ENCODE peak calls at places on chromosomes 6 and 20, in ten cellular contexts. One of them, this sample, is unnamed.

GRCh38 chr20:20228351-20228750 is 139.6 kb upstream of the INSM1 start:
- DNase-seq in SJSA1: no peak
- DNase-seq in CD8-positive, alpha-beta T cell: no peak
- DNase-seq in PC-9: no peak
- DNase-seq in heart right ventricle: no peak
- DNase-seq in effector memory CD4-positive, alpha-beta T cell: no peak
- DNase-seq in thoracic aorta: no peak
- DNase-seq in endothelial cell of umbilical vein: no peak
- DNase-seq in A549: no peak
- DNase-seq in prostate gland: no peak
- DNase-seq in this sample: no peak

GRCh38 chr6:125944896-125945295 is 11.7 kb upstream of the HINT3 start:
- DNase-seq in SJSA1: no peak
- DNase-seq in endothelial cell of umbilical vein: no peak
- DNase-seq in thoracic aorta: no peak
- DNase-seq in effector memory CD4-positive, alpha-beta T cell: no peak
- DNase-seq in CD8-positive, alpha-beta T cell: no peak
- DNase-seq in prostate gland: no peak
- DNase-seq in A549: no peak
- DNase-seq in heart right ventricle: no peak
- DNase-seq in PC-9: no peak
- DNase-seq in this sample: no peak

GRCh38 chr6:134381926-134382325 is 64.0 kb upstream of the SGK1 start:
- DNase-seq in thoracic aorta: no peak
- DNase-seq in heart right ventricle: no peak
- DNase-seq in PC-9: peak; percentile 31
- DNase-seq in CD8-positive, alpha-beta T cell: no peak
- DNase-seq in prostate gland: no peak
- DNase-seq in SJSA1: no peak
- DNase-seq in A549: no peak
- DNase-seq in endothelial cell of umbilical vein: peak; percentile 88
- DNase-seq in effector memory CD4-positive, alpha-beta T cell: no peak
- DNase-seq in this sample: no peak

GRCh38 chr20:38883081-38883980 is 42.9 kb upstream of the FAM83D start:
- DNase-seq in effector memory CD4-positive, alpha-beta T cell: no peak
- DNase-seq in prostate gland: no peak
- DNase-seq in endothelial cell of umbilical vein: no peak
- DNase-seq in SJSA1: no peak
- DNase-seq in CD8-positive, alpha-beta T cell: peak; percentile 38
- DNase-seq in thoracic aorta: no peak
- DNase-seq in PC-9: peak; percentile 30
- DNase-seq in heart right ventricle: peak; percentile 28
- DNase-seq in A549: no peak
- DNase-seq in this sample: peak; percentile 85

GRCh38 chr6:124512431-124512830 is 449.8 kb upstream of the RNF217 start:
- DNase-seq in endothelial cell of umbilical vein: no peak
- DNase-seq in A549: no peak
- DNase-seq in thoracic aorta: no peak
- DNase-seq in SJSA1: no peak
- DNase-seq in prostate gland: no peak
- DNase-seq in heart right ventricle: no peak
- DNase-seq in PC-9: no peak
- DNase-seq in effector memory CD4-positive, alpha-beta T cell: no peak
- DNase-seq in CD8-positive, alpha-beta T cell: no peak
- DNase-seq in this sample: no peak

GRCh38 chr20:37990571-37991151 is 42.6 kb downstream of the TTI1 start:
- DNase-seq in prostate gland: peak; percentile 56
- DNase-seq in PC-9: peak; percentile 80
- DNase-seq in endothelial cell of umbilical vein: peak; percentile 59
- DNase-seq in effector memory CD4-positive, alpha-beta T cell: peak; percentile 9
- DNase-seq in heart right ventricle: peak; percentile 64
- DNase-seq in A549: peak; percentile 52
- DNase-seq in SJSA1: peak; percentile 62
- DNase-seq in CD8-positive, alpha-beta T cell: peak; percentile 57
- DNase-seq in thoracic aorta: no peak
- DNase-seq in this sample: no peak

GRCh38 chr6:148203281-148203925 is 139.2 kb upstream of the SASH1 start:
- DNase-seq in thoracic aorta: no peak
- DNase-seq in CD8-positive, alpha-beta T cell: no peak
- DNase-seq in A549: no peak
- DNase-seq in heart right ventricle: no peak
- DNase-seq in prostate gland: no peak
- DNase-seq in SJSA1: no peak
- DNase-seq in endothelial cell of umbilical vein: no peak
- DNase-seq in effector memory CD4-positive, alpha-beta T cell: no peak
- DNase-seq in PC-9: no peak
- DNase-seq in this sample: peak; percentile 49

GRCh38 chr6:3796396-3796795 is 44.9 kb upstream of the PXDC1 start:
- DNase-seq in SJSA1: no peak
- DNase-seq in endothelial cell of umbilical vein: peak; percentile 98
- DNase-seq in prostate gland: no peak
- DNase-seq in A549: no peak
- DNase-seq in thoracic aorta: no peak
- DNase-seq in effector memory CD4-positive, alpha-beta T cell: no peak
- DNase-seq in PC-9: no peak
- DNase-seq in heart right ventricle: no peak
- DNase-seq in CD8-positive, alpha-beta T cell: no peak
- DNase-seq in this sample: no peak

GRCh38 chr6:107423474-107423873 is 35.9 kb downstream of the PDSS2 start:
- DNase-seq in CD8-positive, alpha-beta T cell: no peak
- DNase-seq in A549: no peak
- DNase-seq in prostate gland: no peak
- DNase-seq in endothelial cell of umbilical vein: no peak
- DNase-seq in heart right ventricle: no peak
- DNase-seq in effector memory CD4-positive, alpha-beta T cell: no peak
- DNase-seq in PC-9: no peak
- DNase-seq in thoracic aorta: no peak
- DNase-seq in SJSA1: no peak
- DNase-seq in this sample: no peak

GRCh38 chr6:107421696-107422256 is 37.6 kb downstream of the PDSS2 start:
- DNase-seq in prostate gland: no peak
- DNase-seq in heart right ventricle: no peak
- DNase-seq in A549: no peak
- DNase-seq in effector memory CD4-positive, alpha-beta T cell: no peak
- DNase-seq in thoracic aorta: no peak
- DNase-seq in CD8-positive, alpha-beta T cell: no peak
- DNase-seq in SJSA1: no peak
- DNase-seq in PC-9: no peak
- DNase-seq in endothelial cell of umbilical vein: no peak
- DNase-seq in this sample: no peak

GRCh38 chr6:107418118-107418517 is 41.2 kb downstream of the PDSS2 start:
- DNase-seq in effector memory CD4-positive, alpha-beta T cell: no peak
- DNase-seq in CD8-positive, alpha-beta T cell: no peak
- DNase-seq in PC-9: no peak
- DNase-seq in endothelial cell of umbilical vein: no peak
- DNase-seq in prostate gland: no peak
- DNase-seq in heart right ventricle: no peak
- DNase-seq in SJSA1: no peak
- DNase-seq in thoracic aorta: no peak
- DNase-seq in A549: peak; percentile 15
- DNase-seq in this sample: no peak

GRCh38 chr6:107416179-107416578 is 43.2 kb downstream of the PDSS2 start:
- DNase-seq in endothelial cell of umbilical vein: no peak
- DNase-seq in A549: no peak
- DNase-seq in prostate gland: no peak
- DNase-seq in CD8-positive, alpha-beta T cell: no peak
- DNase-seq in heart right ventricle: no peak
- DNase-seq in PC-9: no peak
- DNase-seq in SJSA1: no peak
- DNase-seq in effector memory CD4-positive, alpha-beta T cell: no peak
- DNase-seq in thoracic aorta: no peak
- DNase-seq in this sample: no peak

DNA sequence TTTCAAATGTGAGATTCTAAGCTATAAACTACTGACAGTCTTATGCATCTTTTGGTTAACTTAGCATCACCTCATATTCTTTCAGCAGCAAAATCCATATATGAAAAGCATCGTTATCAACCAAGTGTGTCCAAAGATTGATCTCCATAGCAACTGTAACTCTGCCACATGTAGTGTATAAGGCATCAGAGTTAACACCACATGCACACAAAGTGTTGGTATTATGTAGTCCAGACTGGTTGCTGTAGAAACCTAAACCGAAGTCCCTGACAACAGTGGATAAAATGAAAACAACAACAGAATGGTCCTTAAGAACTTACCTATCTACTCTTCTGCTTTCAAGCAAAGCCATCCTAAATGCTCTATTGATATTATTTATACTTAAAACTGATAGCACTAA is 39.6 kb downstream of the PDSS2 start:
- DNase-seq in effector memory CD4-positive, alpha-beta T cell: no peak
- DNase-seq in A549: peak; percentile 5
- DNase-seq in PC-9: no peak
- DNase-seq in CD8-positive, alpha-beta T cell: no peak
- DNase-seq in heart right ventricle: no peak
- DNase-seq in thoracic aorta: no peak
- DNase-seq in prostate gland: no peak
- DNase-seq in SJSA1: no peak
- DNase-seq in endothelial cell of umbilical vein: no peak
- DNase-seq in this sample: no peak
- H3K27ac ChIP-seq in effector memory CD4-positive, alpha-beta T cell: no peak overlapping the region
- H3K27ac ChIP-seq in A549: no peak overlapping the region
- H3K27ac ChIP-seq in PC-9: no peak overlapping the region
- H3K27ac ChIP-seq in CD8-positive, alpha-beta T cell: no peak overlapping the region
- H3K27ac ChIP-seq in heart right ventricle: no peak overlapping the region
- H3K27ac ChIP-seq in thoracic aorta: no peak overlapping the region
- H3K27ac ChIP-seq in prostate gland: no peak overlapping the region
- H3K27ac ChIP-seq in SJSA1: no peak overlapping the region
- H3K27ac ChIP-seq in endothelial cell of umbilical vein: no peak overlapping the region
- H3K27ac ChIP-seq in this sample: no peak overlapping the region

DNA sequence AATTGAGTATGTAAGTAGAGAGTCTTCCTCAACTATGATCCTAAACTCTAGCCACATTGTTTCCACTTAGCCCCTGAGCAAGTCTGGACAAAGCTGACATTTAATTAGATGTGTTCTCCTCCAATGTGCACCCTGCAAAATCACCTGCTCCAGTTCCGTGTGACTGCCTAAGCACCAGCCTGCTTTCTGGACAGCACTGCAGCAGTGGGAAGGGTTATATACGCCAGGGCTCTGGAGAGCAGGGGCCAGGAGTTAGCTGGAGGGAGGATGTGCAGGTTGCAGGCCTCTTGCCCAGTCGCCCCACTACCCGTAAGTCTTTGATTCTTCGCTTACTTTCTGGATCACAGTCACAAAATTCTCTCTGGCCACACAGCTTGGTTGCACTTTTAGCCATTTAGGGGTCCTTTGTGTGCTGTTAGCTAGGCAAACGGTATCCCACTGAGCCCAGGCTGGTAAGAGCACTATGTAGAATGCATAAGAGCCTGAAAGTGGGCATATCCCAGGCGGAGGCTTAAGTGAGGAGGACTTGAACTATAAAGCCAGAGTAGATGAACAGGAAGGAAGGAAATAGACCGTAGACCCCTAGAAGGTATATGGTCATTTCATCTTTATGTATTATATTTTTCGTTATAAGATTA is 10.7 kb upstream of the PLEKHG1 start:
- DNase-seq in PC-9: no peak
- DNase-seq in prostate gland: no peak
- DNase-seq in endothelial cell of umbilical vein: no peak
- DNase-seq in heart right ventricle: no peak
- DNase-seq in SJSA1: no peak
- DNase-seq in A549: no peak
- DNase-seq in effector memory CD4-positive, alpha-beta T cell: no peak
- DNase-seq in CD8-positive, alpha-beta T cell: no peak
- DNase-seq in thoracic aorta: no peak
- DNase-seq in this sample: no peak
- H3K4me3 ChIP-seq in PC-9: no peak overlapping the region
- H3K4me3 ChIP-seq in prostate gland: no peak overlapping the region
- H3K4me3 ChIP-seq in endothelial cell of umbilical vein: no peak overlapping the region
- H3K4me3 ChIP-seq in heart right ventricle: no peak overlapping the region
- H3K4me3 ChIP-seq in SJSA1: no peak overlapping the region
- H3K4me3 ChIP-seq in A549: no peak overlapping the region
- H3K4me3 ChIP-seq in effector memory CD4-positive, alpha-beta T cell: no peak overlapping the region
- H3K4me3 ChIP-seq in CD8-positive, alpha-beta T cell: no peak overlapping the region
- H3K4me3 ChIP-seq in thoracic aorta: no peak overlapping the region
- H3K4me3 ChIP-seq in this sample: no peak overlapping the region

GRCh38 chr6:14320342-14320741 is 202.8 kb downstream of the CD83 start:
- DNase-seq in A549: no peak
- DNase-seq in SJSA1: no peak
- DNase-seq in thoracic aorta: no peak
- DNase-seq in CD8-positive, alpha-beta T cell: no peak
- DNase-seq in endothelial cell of umbilical vein: no peak
- DNase-seq in effector memory CD4-positive, alpha-beta T cell: no peak
- DNase-seq in PC-9: no peak
- DNase-seq in prostate gland: no peak
- DNase-seq in heart right ventricle: no peak
- DNase-seq in this sample: no peak

GRCh38 chr6:14326774-14327173 is 209.2 kb downstream of the CD83 start:
- DNase-seq in prostate gland: no peak
- DNase-seq in PC-9: no peak
- DNase-seq in endothelial cell of umbilical vein: no peak
- DNase-seq in SJSA1: no peak
- DNase-seq in CD8-positive, alpha-beta T cell: no peak
- DNase-seq in effector memory CD4-positive, alpha-beta T cell: no peak
- DNase-seq in A549: no peak
- DNase-seq in heart right ventricle: no peak
- DNase-seq in thoracic aorta: no peak
- DNase-seq in this sample: no peak

GRCh38 chr6:14324042-14324441 is 206.5 kb downstream of the CD83 start:
- DNase-seq in endothelial cell of umbilical vein: no peak
- DNase-seq in prostate gland: no peak
- DNase-seq in SJSA1: no peak
- DNase-seq in CD8-positive, alpha-beta T cell: no peak
- DNase-seq in A549: no peak
- DNase-seq in effector memory CD4-positive, alpha-beta T cell: no peak
- DNase-seq in thoracic aorta: no peak
- DNase-seq in heart right ventricle: no peak
- DNase-seq in PC-9: no peak
- DNase-seq in this sample: no peak

GRCh38 chr6:14321992-14322772 is 204.6 kb downstream of the CD83 start:
- DNase-seq in effector memory CD4-positive, alpha-beta T cell: no peak
- DNase-seq in SJSA1: no peak
- DNase-seq in heart right ventricle: no peak
- DNase-seq in A549: peak; percentile 12
- DNase-seq in endothelial cell of umbilical vein: no peak
- DNase-seq in prostate gland: no peak
- DNase-seq in CD8-positive, alpha-beta T cell: no peak
- DNase-seq in PC-9: no peak
- DNase-seq in thoracic aorta: no peak
- DNase-seq in this sample: no peak

GRCh38 chr6:14322841-14323240 is 205.3 kb downstream of the CD83 start:
- DNase-seq in thoracic aorta: no peak
- DNase-seq in endothelial cell of umbilical vein: no peak
- DNase-seq in A549: no peak
- DNase-seq in effector memory CD4-positive, alpha-beta T cell: no peak
- DNase-seq in prostate gland: no peak
- DNase-seq in CD8-positive, alpha-beta T cell: no peak
- DNase-seq in PC-9: no peak
- DNase-seq in SJSA1: no peak
- DNase-seq in heart right ventricle: no peak
- DNase-seq in this sample: no peak
- H3K4me1 ChIP-seq in thoracic aorta: no peaks in the 10 kb centered on the region
- H3K4me1 ChIP-seq in endothelial cell of umbilical vein: no peaks in the 10 kb centered on the region
- H3K4me1 ChIP-seq in A549: peaks cover 9% of the 10 kb centered on the region
- H3K4me1 ChIP-seq in effector memory CD4-positive, alpha-beta T cell: no peaks in the 10 kb centered on the region
- H3K4me1 ChIP-seq in prostate gland: no peaks in the 10 kb centered on the region
- H3K4me1 ChIP-seq in CD8-positive, alpha-beta T cell: no peaks in the 10 kb centered on the region
- H3K4me1 ChIP-seq in PC-9: no peaks in the 10 kb centered on the region
- H3K4me1 ChIP-seq in SJSA1: no peaks in the 10 kb centered on the region
- H3K4me1 ChIP-seq in heart right ventricle: no peaks in the 10 kb centered on the region
- H3K4me1 ChIP-seq in this sample: no peaks in the 10 kb centered on the region

DNA sequence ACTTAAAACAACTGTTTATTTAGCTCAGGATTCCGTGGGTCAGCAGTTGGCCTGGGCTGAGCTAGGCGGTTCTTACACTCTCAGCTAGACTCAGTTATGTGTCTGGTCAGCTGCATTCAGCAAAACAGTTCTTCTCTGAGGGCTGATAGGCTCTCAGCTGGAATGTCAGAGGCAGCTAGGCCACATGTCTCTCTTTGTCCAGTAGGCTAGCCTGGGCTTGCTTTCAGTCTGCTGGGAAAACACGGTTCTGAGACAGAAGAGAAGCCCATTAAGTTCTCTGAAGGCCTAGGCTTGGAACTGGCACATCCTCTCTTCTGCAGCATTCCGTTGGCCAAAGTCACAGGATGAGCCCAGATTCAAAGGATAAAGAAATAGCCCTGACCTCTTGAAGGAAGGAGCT is 65.6 kb downstream of the TULP4 start:
- DNase-seq in heart right ventricle: no peak
- DNase-seq in thoracic aorta: no peak
- DNase-seq in prostate gland: peak; percentile 74
- DNase-seq in endothelial cell of umbilical vein: no peak
- DNase-seq in PC-9: no peak
- DNase-seq in SJSA1: no peak
- DNase-seq in effector memory CD4-positive, alpha-beta T cell: no peak
- DNase-seq in A549: no peak
- DNase-seq in CD8-positive, alpha-beta T cell: no peak
- DNase-seq in this sample: peak; percentile 85
- H3K27ac ChIP-seq in heart right ventricle: no peak overlapping the region
- H3K27ac ChIP-seq in thoracic aorta: no peak overlapping the region
- H3K27ac ChIP-seq in prostate gland: no peak overlapping the region
- H3K27ac ChIP-seq in endothelial cell of umbilical vein: no peak overlapping the region
- H3K27ac ChIP-seq in PC-9: no peak overlapping the region
- H3K27ac ChIP-seq in SJSA1: no peak overlapping the region
- H3K27ac ChIP-seq in effector memory CD4-positive, alpha-beta T cell: no peak overlapping the region
- H3K27ac ChIP-seq in A549: no peak overlapping the region
- H3K27ac ChIP-seq in CD8-positive, alpha-beta T cell: no peak overlapping the region
- H3K27ac ChIP-seq in this sample: peak overlapping the region; percentile 81